ENCODE peak calls at places on chromosomes 12 and 14, in four cellular contexts. One of them, this sample, is unnamed.

GRCh38 chr12:78210894-78211302 is 380.2 kb downstream of the NAV3 start:
- DNase-seq in IMR-90: peak
- DNase-seq in mesendoderm: no peak
- DNase-seq in H9: no peak
- DNase-seq in this sample: no peak

GRCh38 chr12:128077211-128077916 is 189.6 kb upstream of the TMEM132C start:
- DNase-seq in H9: no peak
- DNase-seq in mesendoderm: no peak
- DNase-seq in IMR-90: no peak
- DNase-seq in this sample: no peak

GRCh38 chr14:52015411-52016030 is 26.2 kb downstream of the RTRAF start:
- DNase-seq in mesendoderm: peak
- DNase-seq in IMR-90: peak
- DNase-seq in H9: peak
- DNase-seq in this sample: no peak

GRCh38 chr14:68663385-68664076 is 129.3 kb downstream of the ZFP36L1 start:
- DNase-seq in IMR-90: peak
- DNase-seq in H9: no peak
- DNase-seq in mesendoderm: no peak
- DNase-seq in this sample: no peak

GRCh38 chr12:39807043-39807442 is 187.4 kb upstream of the ABCD2 start:
- DNase-seq in H9: peak
- DNase-seq in mesendoderm: peak
- DNase-seq in IMR-90: no peak
- DNase-seq in this sample: no peak

GRCh38 chr14:35821546-35822411 is 4.4 kb upstream of the BRMS1L start:
- DNase-seq in H9: no peak
- DNase-seq in mesendoderm: peak
- DNase-seq in IMR-90: peak
- DNase-seq in this sample: no peak

GRCh38 chr14:98748966-98749365 is 523.0 kb downstream of the BCL11B start:
- DNase-seq in IMR-90: no peak
- DNase-seq in mesendoderm: no peak
- DNase-seq in H9: no peak
- DNase-seq in this sample: no peak

GRCh38 chr14:93742761-93743160 is 45.5 kb downstream of the PRIMA1 start:
- DNase-seq in mesendoderm: no peak
- DNase-seq in IMR-90: no peak
- DNase-seq in H9: no peak
- DNase-seq in this sample: no peak

GRCh38 chr14:104473244-104473565 is 106.4 kb upstream of the C14orf180 start:
- DNase-seq in mesendoderm: peak
- DNase-seq in H9: peak
- DNase-seq in IMR-90: no peak
- DNase-seq in this sample: peak

GRCh38 chr12:123741937-123742572 is 20.0 kb upstream of the DNAH10 start:
- DNase-seq in IMR-90: no peak
- DNase-seq in H9: no peak
- DNase-seq in mesendoderm: no peak
- DNase-seq in this sample: no peak

GRCh38 chr12:42589465-42590323 is at the start of gene PRICKLE1:
- DNase-seq in IMR-90: peak
- DNase-seq in H9: peak
- DNase-seq in mesendoderm: peak
- DNase-seq in this sample: no peak

GRCh38 chr14:68939893-68940613 is 39.0 kb downstream of the ACTN1 start:
- DNase-seq in mesendoderm: peak
- DNase-seq in H9: no peak
- DNase-seq in IMR-90: peak
- DNase-seq in this sample: no peak

GRCh38 chr12:5031958-5032357 is 11.7 kb upstream of the KCNA5 start:
- DNase-seq in IMR-90: no peak
- DNase-seq in H9: no peak
- DNase-seq in mesendoderm: no peak
- DNase-seq in this sample: no peak

GRCh38 chr12:5033883-5034282 is 9.8 kb upstream of the KCNA5 start:
- DNase-seq in H9: no peak
- DNase-seq in mesendoderm: no peak
- DNase-seq in IMR-90: no peak
- DNase-seq in this sample: no peak

GRCh38 chr12:5034605-5035004 is 9.1 kb upstream of the KCNA5 start:
- DNase-seq in mesendoderm: no peak
- DNase-seq in H9: no peak
- DNase-seq in IMR-90: no peak
- DNase-seq in this sample: no peak

GRCh38 chr12:5031242-5031641 is 12.4 kb upstream of the KCNA5 start:
- DNase-seq in IMR-90: no peak
- DNase-seq in H9: no peak
- DNase-seq in mesendoderm: no peak
- DNase-seq in this sample: no peak

DNA sequence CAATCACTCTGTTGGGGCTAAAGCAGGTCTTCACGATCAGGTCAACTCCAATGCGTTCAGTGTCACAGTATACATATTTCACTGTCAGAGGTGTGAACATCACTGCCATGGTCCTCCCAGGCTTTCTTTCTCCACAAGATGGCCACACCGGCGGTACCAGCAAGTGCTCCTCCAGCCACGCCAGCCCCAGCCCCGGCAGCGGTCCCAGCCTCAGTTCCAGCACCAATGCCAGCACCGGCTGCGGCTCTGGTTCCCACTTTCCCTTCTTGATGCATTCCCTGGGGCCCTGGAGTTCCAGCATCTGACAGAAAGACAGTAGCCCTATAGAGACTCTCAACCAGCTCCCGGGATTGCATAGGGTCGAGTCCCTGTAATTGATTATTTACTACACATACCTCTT is 10.9 kb upstream of the KCNA5 start:
- DNase-seq in mesendoderm: no peak
- DNase-seq in H9: no peak
- DNase-seq in IMR-90: no peak
- DNase-seq in this sample: no peak
- H4K5ac ChIP-seq in mesendoderm: no peak
- H4K5ac ChIP-seq in H9: no peak
- H4K5ac ChIP-seq in IMR-90: no peak
- H4K5ac ChIP-seq in this sample: no peak

GRCh38 chr12:68761901-68762630 is 16.1 kb downstream of the SLC35E3 start:
- DNase-seq in IMR-90: no peak
- DNase-seq in H9: no peak
- DNase-seq in mesendoderm: no peak
- DNase-seq in this sample: no peak
- H4K5ac ChIP-seq in IMR-90: no peak
- H4K5ac ChIP-seq in H9: no peak
- H4K5ac ChIP-seq in mesendoderm: no peak
- H4K5ac ChIP-seq in this sample: no peak

GRCh38 chr14:71442503-71442902 is 489.7 kb upstream of the RGS6 start:
- DNase-seq in IMR-90: no peak
- DNase-seq in H9: no peak
- DNase-seq in mesendoderm: no peak
- DNase-seq in this sample: no peak

GRCh38 chr14:71448431-71449315 is 483.6 kb upstream of the RGS6 start:
- DNase-seq in H9: no peak
- DNase-seq in IMR-90: no peak
- DNase-seq in mesendoderm: no peak
- DNase-seq in this sample: no peak

GRCh38 chr14:71441142-71441541 is 491.1 kb upstream of the RGS6 start:
- DNase-seq in H9: no peak
- DNase-seq in IMR-90: no peak
- DNase-seq in mesendoderm: no peak
- DNase-seq in this sample: no peak

GRCh38 chr14:71439247-71439646 is 493.0 kb upstream of the RGS6 start:
- DNase-seq in H9: no peak
- DNase-seq in mesendoderm: no peak
- DNase-seq in IMR-90: peak
- DNase-seq in this sample: no peak

DNA sequence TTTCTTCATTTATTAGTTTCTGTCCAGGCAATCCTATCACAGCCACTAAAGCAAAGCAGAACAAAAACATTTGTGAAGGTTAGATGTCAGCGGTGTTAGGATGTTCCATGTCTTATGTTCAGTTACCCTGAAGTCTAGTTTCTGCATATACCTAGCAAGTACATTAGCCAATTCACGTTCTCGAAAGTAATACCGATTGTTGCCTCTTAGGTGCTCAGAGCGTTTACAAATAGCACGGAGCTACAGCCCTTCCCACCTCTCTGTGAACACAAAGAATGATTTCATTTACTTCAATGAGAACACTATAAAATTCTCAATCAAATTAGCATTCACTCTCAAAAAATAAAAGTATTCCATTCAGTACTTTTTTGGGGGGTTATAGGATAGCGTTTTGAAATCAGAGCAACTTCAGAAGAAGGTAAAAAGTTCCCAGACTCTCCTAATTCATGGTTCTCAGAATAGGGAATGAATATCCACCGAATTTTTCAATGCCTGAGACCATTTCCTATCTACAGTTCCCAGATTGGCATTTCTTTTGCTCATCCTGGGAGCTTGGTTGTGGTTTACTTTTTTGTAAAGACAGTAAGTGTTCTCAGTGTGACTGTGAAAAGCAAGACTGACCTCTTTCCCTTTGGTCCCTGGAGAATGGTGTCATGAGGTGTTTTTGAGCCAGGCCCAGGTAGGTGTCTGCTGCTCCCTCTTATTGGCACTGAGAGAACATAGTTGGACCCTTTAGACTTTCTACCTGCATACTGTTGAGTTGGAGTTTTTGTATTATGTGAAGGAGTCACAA is 488.0 kb upstream of the RGS6 start:
- DNase-seq in mesendoderm: no peak
- DNase-seq in H9: no peak
- DNase-seq in IMR-90: no peak
- DNase-seq in this sample: no peak
- H4K5ac ChIP-seq in mesendoderm: no peak
- H4K5ac ChIP-seq in H9: no peak
- H4K5ac ChIP-seq in IMR-90: no peak
- H4K5ac ChIP-seq in this sample: no peak

DNA sequence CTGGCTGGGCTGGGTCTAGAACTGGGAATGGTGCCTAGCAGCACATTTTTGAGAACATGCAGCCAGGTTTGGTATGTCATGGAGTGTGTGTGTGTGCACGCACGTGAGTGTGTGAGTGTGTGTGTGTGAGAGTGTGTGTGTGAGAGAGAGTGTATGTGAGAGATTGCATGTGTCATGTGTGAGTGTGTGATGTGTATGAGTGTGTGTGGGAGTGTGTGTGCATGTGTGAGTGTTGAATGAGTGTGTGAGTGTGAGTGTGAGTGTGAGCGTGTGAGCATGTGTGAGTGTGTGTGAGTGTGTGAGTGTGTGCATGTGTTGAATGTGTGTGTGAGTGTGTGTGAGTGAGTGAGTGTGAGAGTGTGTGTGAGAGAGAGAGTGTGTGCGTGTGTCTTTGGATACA is 108.9 kb upstream of the ETV6 start:
- DNase-seq in IMR-90: no peak
- DNase-seq in mesendoderm: no peak
- DNase-seq in H9: no peak
- DNase-seq in this sample: no peak
- H4K5ac ChIP-seq in IMR-90: no peak
- H4K5ac ChIP-seq in mesendoderm: no peak
- H4K5ac ChIP-seq in H9: peak
- H4K5ac ChIP-seq in this sample: no peak

GRCh38 chr12:110922652-110923051 is 2.3 kb upstream of the MYL2 start:
- DNase-seq in H9: no peak
- DNase-seq in IMR-90: no peak
- DNase-seq in mesendoderm: no peak
- DNase-seq in this sample: no peak
- H4K5ac ChIP-seq in H9: no peak
- H4K5ac ChIP-seq in IMR-90: no peak
- H4K5ac ChIP-seq in mesendoderm: no peak
- H4K5ac ChIP-seq in this sample: no peak

GRCh38 chr12:32400114-32400672 is 835 bp downstream of the FGD4 start:
- DNase-seq in H9: peak
- DNase-seq in mesendoderm: peak
- DNase-seq in IMR-90: no peak
- DNase-seq in this sample: peak
- H4K5ac ChIP-seq in H9: no peak
- H4K5ac ChIP-seq in mesendoderm: no peak
- H4K5ac ChIP-seq in IMR-90: no peak
- H4K5ac ChIP-seq in this sample: peak